ENCODE peak calls at places on chromosomes 11 and 22, in four cellular contexts. One of them, this sample, is unnamed.

GRCh38 chr11:30666817-30667216 is 80.7 kb upstream of the MPPED2 start:
- DNase-seq in GM12878: no peak
- DNase-seq in K562: no peak
- DNase-seq in HepG2: no peak
- DNase-seq in this sample: no peak

GRCh38 chr11:74466916-74467885 is at the start of gene KCNE3:
- DNase-seq in GM12878: no peak
- DNase-seq in K562: peak; percentile 78
- DNase-seq in HepG2: no peak
- DNase-seq in this sample: peak; percentile 13

GRCh38 chr22:36773935-36774334 is 2.0 kb downstream of the IFT27 start:
- DNase-seq in GM12878: no peak
- DNase-seq in K562: no peak
- DNase-seq in HepG2: no peak
- DNase-seq in this sample: peak; percentile 23

GRCh38 chr22:28802595-28803087 is 2.3 kb upstream of the XBP1 start:
- DNase-seq in GM12878: no peak
- DNase-seq in K562: peak; percentile 32
- DNase-seq in HepG2: peak; percentile 66
- DNase-seq in this sample: no peak

GRCh38 chr11:36465449-36466163 is 44.5 kb downstream of the TRAF6 start:
- DNase-seq in GM12878: no peak
- DNase-seq in K562: no peak
- DNase-seq in HepG2: no peak
- DNase-seq in this sample: no peak

GRCh38 chr11:62611705-62612365 is 740 bp downstream of the EML3 start:
- DNase-seq in GM12878: no peak
- DNase-seq in K562: peak; percentile 53
- DNase-seq in HepG2: no peak
- DNase-seq in this sample: peak; percentile 66

GRCh38 chr11:104219081-104219480 is 55.1 kb upstream of the PDGFD start:
- DNase-seq in GM12878: no peak
- DNase-seq in K562: no peak
- DNase-seq in HepG2: no peak
- DNase-seq in this sample: no peak

GRCh38 chr22:26461188-26461810 is 22.3 kb downstream of the HPS4 start:
- DNase-seq in GM12878: no peak
- DNase-seq in K562: peak; percentile 52
- DNase-seq in HepG2: peak; percentile 24
- DNase-seq in this sample: peak; percentile 53

GRCh38 chr22:44500623-44501022 is 2.6 kb upstream of the RTL6 start:
- DNase-seq in GM12878: no peak
- DNase-seq in K562: no peak
- DNase-seq in HepG2: no peak
- DNase-seq in this sample: no peak

GRCh38 chr11:1714908-1715885 is 18.2 kb downstream of the KRTAP5-6 start:
- DNase-seq in GM12878: no peak
- DNase-seq in K562: no peak
- DNase-seq in HepG2: no peak
- DNase-seq in this sample: no peak

GRCh38 chr11:34656062-34656720 is 35.3 kb downstream of the EHF start:
- DNase-seq in GM12878: no peak
- DNase-seq in K562: no peak
- DNase-seq in HepG2: peak; percentile 96
- DNase-seq in this sample: no peak

GRCh38 chr11:102794382-102794781 is 3.6 kb downstream of the MMP1 start:
- DNase-seq in GM12878: no peak
- DNase-seq in K562: peak; percentile 22
- DNase-seq in HepG2: peak; percentile 44
- DNase-seq in this sample: peak; percentile 48

GRCh38 chr11:134634897-134635831 is 223.1 kb upstream of the B3GAT1 start:
- DNase-seq in GM12878: no peak
- DNase-seq in K562: no peak
- DNase-seq in HepG2: no peak
- DNase-seq in this sample: no peak

GRCh38 chr11:134632347-134633119 is 220.5 kb upstream of the B3GAT1 start:
- DNase-seq in GM12878: no peak
- DNase-seq in K562: no peak
- DNase-seq in HepG2: no peak
- DNase-seq in this sample: no peak

GRCh38 chr11:134633276-134633675 is 221.2 kb upstream of the B3GAT1 start:
- DNase-seq in GM12878: no peak
- DNase-seq in K562: no peak
- DNase-seq in HepG2: no peak
- DNase-seq in this sample: no peak

GRCh38 chr11:134628426-134628825 is 216.4 kb upstream of the B3GAT1 start:
- DNase-seq in GM12878: no peak
- DNase-seq in K562: no peak
- DNase-seq in HepG2: no peak
- DNase-seq in this sample: no peak

GRCh38 chr11:134630896-134631295 is 218.9 kb upstream of the B3GAT1 start:
- DNase-seq in GM12878: no peak
- DNase-seq in K562: no peak
- DNase-seq in HepG2: no peak
- DNase-seq in this sample: no peak
- TF ChIP-seq MYC in GM12878: no peak
- TF ChIP-seq MYC in K562: no peak
- TF ChIP-seq MYC in HepG2: no peak
- TF ChIP-seq MYC in this sample: no peak

DNA sequence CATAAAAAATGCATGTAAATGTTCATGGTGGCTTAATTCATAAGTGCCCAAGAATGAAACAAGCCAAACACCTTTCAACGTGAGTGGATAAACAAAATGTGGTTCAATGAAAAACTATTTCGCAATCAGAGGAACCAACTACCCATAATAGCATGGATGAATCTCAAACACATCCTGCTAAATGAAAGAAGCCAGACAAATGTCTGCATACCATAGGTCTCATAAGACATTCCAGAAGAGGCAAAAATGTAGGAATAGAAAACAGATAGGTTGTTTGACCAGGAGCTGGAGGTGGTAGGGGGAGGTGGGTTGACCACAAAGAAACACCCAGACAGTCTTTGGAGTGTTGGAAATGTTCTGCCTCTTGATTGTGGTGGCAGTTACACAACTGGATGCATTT is 13.2 kb upstream of the OSBPL5 start:
- DNase-seq in GM12878: no peak
- DNase-seq in K562: no peak
- DNase-seq in HepG2: no peak
- DNase-seq in this sample: no peak
- H2AFZ ChIP-seq in GM12878: no peak overlapping the region
- H2AFZ ChIP-seq in K562: no peak overlapping the region
- H2AFZ ChIP-seq in HepG2: no peak overlapping the region
- H2AFZ ChIP-seq in this sample: no peak overlapping the region

GRCh38 chr11:116071241-116071640 is 567.0 kb upstream of the CADM1 start:
- DNase-seq in GM12878: no peak
- DNase-seq in K562: no peak
- DNase-seq in HepG2: no peak
- DNase-seq in this sample: no peak

GRCh38 chr11:116073854-116074837 is 569.9 kb upstream of the CADM1 start:
- DNase-seq in GM12878: peak; percentile 82
- DNase-seq in K562: no peak
- DNase-seq in HepG2: no peak
- DNase-seq in this sample: no peak

GRCh38 chr11:116072133-116072532 is 567.9 kb upstream of the CADM1 start:
- DNase-seq in GM12878: no peak
- DNase-seq in K562: no peak
- DNase-seq in HepG2: no peak
- DNase-seq in this sample: no peak

GRCh38 chr11:116070555-116070954 is 566.3 kb upstream of the CADM1 start:
- DNase-seq in GM12878: no peak
- DNase-seq in K562: no peak
- DNase-seq in HepG2: no peak
- DNase-seq in this sample: no peak

GRCh38 chr11:116072776-116073175 is 568.6 kb upstream of the CADM1 start:
- DNase-seq in GM12878: no peak
- DNase-seq in K562: peak; percentile 41
- DNase-seq in HepG2: no peak
- DNase-seq in this sample: no peak
- TF ChIP-seq CTCF in GM12878: peak; percentile 28
- TF ChIP-seq CTCF in K562: no peak
- TF ChIP-seq CTCF in HepG2: peak; percentile 27
- TF ChIP-seq CTCF in this sample: no peak

GRCh38 chr11:46129133-46129532 is 7.9 kb upstream of the PHF21A start:
- DNase-seq in GM12878: no peak
- DNase-seq in K562: no peak
- DNase-seq in HepG2: no peak
- DNase-seq in this sample: no peak

GRCh38 chr11:46122955-46123354 is 1.7 kb upstream of the PHF21A start:
- DNase-seq in GM12878: no peak
- DNase-seq in K562: no peak
- DNase-seq in HepG2: peak; percentile 27
- DNase-seq in this sample: peak; percentile 32

GRCh38 chr11:46130286-46130937 is 9.2 kb upstream of the PHF21A start:
- DNase-seq in GM12878: no peak
- DNase-seq in K562: no peak
- DNase-seq in HepG2: no peak
- DNase-seq in this sample: no peak

GRCh38 chr11:46125284-46125683 is 4.0 kb upstream of the PHF21A start:
- DNase-seq in GM12878: no peak
- DNase-seq in K562: no peak
- DNase-seq in HepG2: no peak
- DNase-seq in this sample: no peak

DNA sequence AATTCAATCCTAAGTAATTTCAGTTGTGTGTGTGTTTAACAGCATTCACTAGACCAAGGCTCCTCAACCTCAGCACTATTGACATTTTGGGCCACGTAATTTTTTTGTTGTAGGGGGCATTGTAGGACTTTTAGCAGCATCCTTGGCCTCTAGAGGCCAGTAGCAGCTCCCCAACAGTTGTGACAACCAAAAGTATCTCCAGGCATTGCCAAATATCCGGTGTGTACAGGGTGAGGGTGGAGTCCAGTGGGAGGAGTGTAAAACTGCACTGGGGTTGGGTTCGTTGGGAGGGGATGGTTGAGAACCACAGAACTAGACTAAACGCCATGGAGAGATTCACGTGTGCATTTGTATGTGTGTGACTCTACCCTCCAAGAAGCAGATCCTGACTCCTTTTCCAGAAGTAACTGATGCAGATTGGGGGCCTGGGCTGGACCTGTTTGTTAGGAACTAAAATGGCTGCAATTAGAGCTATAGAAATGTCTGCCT is 5.9 kb upstream of the PHF21A start:
- DNase-seq in GM12878: no peak
- DNase-seq in K562: peak; percentile 91
- DNase-seq in HepG2: peak; percentile 85
- DNase-seq in this sample: no peak
- TF ChIP-seq MYC in GM12878: no peak
- TF ChIP-seq MYC in K562: no peak
- TF ChIP-seq MYC in HepG2: no peak
- TF ChIP-seq MYC in this sample: no peak

GRCh38 chr11:10302294-10302743 is 2.6 kb upstream of the ADM start:
- DNase-seq in GM12878: no peak
- DNase-seq in K562: no peak
- DNase-seq in HepG2: no peak
- DNase-seq in this sample: no peak
- H2AFZ ChIP-seq in GM12878: no peak overlapping the region
- H2AFZ ChIP-seq in K562: peak overlapping the region; percentile 84
- H2AFZ ChIP-seq in HepG2: peak overlapping the region; percentile 11
- H2AFZ ChIP-seq in this sample: peak overlapping the region; percentile 93

GRCh38 chr11:79076526-79077115 is 364.2 kb downstream of the TENM4 start:
- DNase-seq in GM12878: no peak
- DNase-seq in K562: peak; percentile 51
- DNase-seq in HepG2: peak; percentile 30
- DNase-seq in this sample: peak; percentile 50
- TF ChIP-seq CTCF in GM12878: peak; percentile 43
- TF ChIP-seq CTCF in K562: peak; percentile 31
- TF ChIP-seq CTCF in HepG2: peak; percentile 71
- TF ChIP-seq CTCF in this sample: peak; percentile 69

GRCh38 chr11:111871693-111872161 is 346 bp upstream of the ALG9 start:
- DNase-seq in GM12878: no peak
- DNase-seq in K562: peak; percentile 17
- DNase-seq in HepG2: no peak
- DNase-seq in this sample: no peak
- TF ChIP-seq MYC in GM12878: no peak
- TF ChIP-seq MYC in K562: no peak
- TF ChIP-seq MYC in HepG2: no peak
- TF ChIP-seq MYC in this sample: no peak

DNA sequence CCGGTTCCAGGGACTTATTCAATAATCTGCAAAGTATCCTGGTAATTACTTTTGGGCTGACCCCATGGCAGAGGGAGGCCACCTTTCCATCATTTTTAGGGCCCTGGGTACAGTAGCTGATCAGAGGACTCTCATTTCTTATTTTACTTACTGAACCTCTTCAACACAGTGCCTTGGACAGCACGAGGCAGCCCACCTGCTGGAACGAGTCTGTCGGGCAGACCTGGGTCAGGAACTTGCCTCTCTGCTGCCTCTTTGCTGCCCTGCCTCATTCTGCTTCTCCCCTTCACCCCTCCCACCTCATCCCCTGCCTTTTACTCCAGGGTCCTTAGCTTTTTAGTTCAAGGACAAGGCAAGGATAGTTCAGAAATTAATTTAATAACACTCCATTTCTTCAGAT is 204.5 kb downstream of the CSNK2A3 start:
- DNase-seq in GM12878: no peak
- DNase-seq in K562: no peak
- DNase-seq in HepG2: no peak
- DNase-seq in this sample: no peak
- H2AFZ ChIP-seq in GM12878: no peak overlapping the region
- H2AFZ ChIP-seq in K562: no peak overlapping the region
- H2AFZ ChIP-seq in HepG2: no peak overlapping the region
- H2AFZ ChIP-seq in this sample: no peak overlapping the region

This sample was measured in endothelial cell of umbilical vein.